ENCODE peak calls at places on chromosomes 13 and 19, in four cellular contexts. X is HepG2, S is K562, M is GM12878. V is an unnamed sample.

GRCh38 chr13:80363890-80364503 is 23.1 kb upstream of the SPRY2 start:
- DNase-seq in X (peak; percentile 18), S (peak; percentile 28), M (no peak), V (peak; percentile 57)

GRCh38 chr13:35342440-35342839 is 134.0 kb downstream of the MAB21L1 start:
- DNase-seq in X (no peak), S (no peak), M (no peak), V (no peak)

GRCh38 chr13:40916207-40916998 is 102.7 kb downstream of the ELF1 start:
- DNase-seq in X (no peak), S (no peak), M (no peak), V (no peak)

GRCh38 chr19:23395041-23395721 is at the start of gene ZNF91:
- DNase-seq in X (peak; percentile 98), S (peak; percentile 85), M (peak; percentile 85), V (no peak)

GRCh38 chr13:102212729-102213128 is 189.1 kb downstream of the FGF14 start:
- DNase-seq in X (no peak), S (no peak), M (no peak), V (no peak)

GRCh38 chr19:40339018-40339728 is 9.0 kb downstream of the C19orf47 start:
- DNase-seq in X (no peak), S (no peak), M (no peak), V (no peak)

GRCh38 chr13:25170554-25171107 is 1.5 kb downstream of the AMER2 start:
- DNase-seq in X (no peak), S (no peak), M (no peak), V (peak; percentile 20)

GRCh38 chr19:14048439-14049153 is 13.3 kb downstream of the PALM3 start:
- DNase-seq in X (peak; percentile 23), S (peak; percentile 77), M (no peak), V (peak; percentile 80)

GRCh38 chr13:28531195-28531955 is 36.4 kb upstream of the FLT1 start:
- DNase-seq in X (no peak), S (no peak), M (no peak), V (peak; percentile 61)

GRCh38 chr13:48585456-48585840 is 52.6 kb upstream of the RCBTB2 start:
- DNase-seq in X (peak; percentile 43), S (no peak), M (no peak), V (no peak)

GRCh38 chr13:111263566-111263965 is 56.9 kb upstream of the TEX29 start:
- DNase-seq in X (no peak), S (no peak), M (no peak), V (no peak)

GRCh38 chr13:108915634-108916497 is 286.5 kb downstream of the MYO16 start:
- DNase-seq in X (peak; percentile 91), S (peak; percentile 89), M (peak; percentile 52), V (peak; percentile 7)

GRCh38 chr13:92355213-92355612 is 871.4 kb upstream of the GPC6 start:
- DNase-seq in X (peak; percentile 10), S (peak; percentile 64), M (no peak), V (peak; percentile 64)

GRCh38 chr19:5655412-5655811 is 24.9 kb downstream of the MICOS13 start:
- DNase-seq in X (no peak), S (no peak), M (no peak), V (no peak)
- TF ChIP-seq BHLHE40 in X (no peak), S (no peak), M (no peak), V (no peak)

GRCh38 chr19:4539169-4539696 is 603 bp downstream of the LRG1 start:
- DNase-seq in X (no peak), S (no peak), M (no peak), V (no peak)

GRCh38 chr19:4541114-4541805 is 1.4 kb upstream of the LRG1 start:
- DNase-seq in X (no peak), S (no peak), M (no peak), V (no peak)

GRCh38 chr19:4538601-4538954 is 1.3 kb downstream of the LRG1 start:
- DNase-seq in X (no peak), S (no peak), M (no peak), V (no peak)

GRCh38 chr19:4537953-4538600 is 1.8 kb downstream of the LRG1 start:
- DNase-seq in X (no peak), S (peak; percentile 55), M (no peak), V (no peak)

GRCh38 chr19:4539697-4540581 is at the start of gene LRG1:
- DNase-seq in X (peak; percentile 86), S (peak; percentile 91), M (peak; percentile 30), V (no peak)
- TF ChIP-seq FOXM1 in X (no peak), S (no peak), M (no peak), V (no peak)

GRCh38 chr19:17985037-17985818 is 18.3 kb downstream of the KCNN1 start:
- DNase-seq in X (no peak), S (peak; percentile 79), M (no peak), V (no peak)
- TF ChIP-seq FOXK2 in X (no peak), S (no peak), M (no peak), V (no peak)

GRCh38 chr19:7926727-7927604 is 1.0 kb upstream of the CTXN1 start:
- DNase-seq in X (no peak), S (no peak), M (no peak), V (no peak)

GRCh38 chr19:7928334-7928706 is 2.4 kb upstream of the CTXN1 start:
- DNase-seq in X (no peak), S (no peak), M (no peak), V (no peak)

GRCh38 chr19:7928741-7929701 is 3.1 kb upstream of the CTXN1 start:
- DNase-seq in X (peak; percentile 53), S (peak; percentile 76), M (no peak), V (peak; percentile 47)

GRCh38 chr19:7926021-7926726 is at the start of gene CTXN1:
- DNase-seq in X (no peak), S (peak; percentile 80), M (no peak), V (peak; percentile 89)

DNA sequence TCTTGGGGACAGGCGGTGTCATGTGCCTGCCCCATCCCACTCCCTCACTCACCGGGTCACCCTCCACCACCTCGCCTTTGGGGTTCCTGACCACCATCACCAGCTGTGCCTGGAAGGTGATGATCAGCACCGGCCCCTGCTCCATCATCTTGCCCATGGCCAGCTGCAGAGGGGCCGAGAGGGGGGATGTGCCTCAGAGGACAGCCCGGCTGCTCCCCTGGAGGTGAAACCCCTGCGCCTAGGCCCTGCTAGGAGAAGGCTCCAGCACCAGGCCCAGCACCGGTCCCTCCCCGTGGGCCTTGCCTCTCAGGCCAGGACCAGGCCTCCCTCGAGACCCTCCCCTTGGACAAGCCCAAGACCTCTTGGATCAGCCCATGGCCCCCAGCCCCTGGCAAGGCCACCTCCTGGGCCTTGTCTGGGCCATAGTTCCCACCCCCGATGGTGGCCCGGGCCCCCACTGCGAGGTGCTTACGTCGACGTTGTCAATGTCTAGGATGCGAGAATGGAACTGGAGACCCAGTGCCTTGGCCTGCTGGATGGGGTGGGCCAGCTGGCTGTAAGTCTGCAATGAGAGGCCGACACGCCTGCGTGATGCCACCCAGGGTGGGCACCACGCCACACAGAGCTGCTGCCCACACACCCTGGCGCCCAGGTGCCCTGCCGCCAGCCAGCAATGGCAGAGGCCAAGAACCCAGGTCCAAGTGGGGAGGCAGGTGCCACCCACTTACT is 1.8 kb upstream of the CTXN1 start:
- DNase-seq in X (no peak), S (no peak), M (no peak), V (no peak)
- TF ChIP-seq BHLHE40 in X (no peak), S (no peak), M (no peak), V (no peak)

DNA sequence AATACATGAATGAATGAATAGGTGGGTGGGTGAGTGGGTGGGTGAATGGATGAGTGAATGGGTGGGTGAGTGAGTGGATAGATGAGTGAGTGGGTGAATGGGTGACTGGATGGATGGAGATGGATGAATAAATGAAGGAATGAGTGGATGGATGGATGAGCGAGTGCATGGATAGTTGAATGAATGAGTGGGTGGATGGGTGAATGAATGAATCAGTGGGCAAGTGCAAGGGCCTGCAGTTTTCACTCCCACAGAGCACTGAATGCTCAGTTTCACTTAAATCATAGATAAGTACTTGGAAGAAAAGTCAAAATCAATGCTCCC is 12.4 kb downstream of the GAS6 start:
- DNase-seq in X (no peak), S (no peak), M (no peak), V (no peak)
- TF ChIP-seq FOXM1 in X (no peak), S (no peak), M (no peak), V (no peak)

GRCh38 chr13:46726347-46726746 is 70.6 kb downstream of the ESD start:
- DNase-seq in X (no peak), S (no peak), M (no peak), V (no peak)

GRCh38 chr13:46717275-46717674 is 79.7 kb downstream of the ESD start:
- DNase-seq in X (peak; percentile 16), S (no peak), M (no peak), V (no peak)

GRCh38 chr13:46716821-46717220 is 80.1 kb downstream of the ESD start:
- DNase-seq in X (no peak), S (no peak), M (no peak), V (no peak)

GRCh38 chr13:46720189-46720588 is 76.8 kb downstream of the ESD start:
- DNase-seq in X (no peak), S (no peak), M (no peak), V (no peak)

DNA sequence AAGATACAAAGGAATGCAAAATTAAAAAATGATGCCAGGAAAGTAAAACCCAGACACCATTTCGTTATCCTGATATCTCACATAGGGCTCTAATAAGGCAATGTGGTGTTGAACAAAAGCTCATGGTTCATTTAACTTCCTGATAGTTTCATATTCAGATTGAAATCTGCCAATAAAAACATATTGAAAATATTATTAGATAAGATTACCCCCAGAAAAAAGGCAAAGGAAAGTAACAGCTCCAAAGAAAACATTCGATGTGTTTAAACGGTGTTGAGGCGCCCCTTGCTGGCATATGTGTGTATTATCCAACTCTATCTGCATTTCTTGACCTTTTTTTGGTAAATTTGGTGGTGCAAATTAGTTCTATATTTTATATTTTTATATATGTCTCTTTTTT is 75.9 kb downstream of the ESD start:
- DNase-seq in X (peak; percentile 33), S (peak; percentile 50), M (no peak), V (peak; percentile 39)
- TF ChIP-seq FOXK2 in X (no peak), S (no peak), M (no peak), V (no peak)

GRCh38 chr19:42423462-42424344 is 3.5 kb downstream of the LIPE start:
- DNase-seq in X (no peak), S (no peak), M (no peak), V (peak; percentile 82)
- TF ChIP-seq BHLHE40 in X (no peak), S (no peak), M (no peak), V (no peak)

GRCh38 chr19:33098023-33098652 is 17.2 kb downstream of the GPATCH1 start:
- DNase-seq in X (peak; percentile 76), S (no peak), M (no peak), V (no peak)
- TF ChIP-seq FOXM1 in X (no peak), S (no peak), M (no peak), V (no peak)

DNA sequence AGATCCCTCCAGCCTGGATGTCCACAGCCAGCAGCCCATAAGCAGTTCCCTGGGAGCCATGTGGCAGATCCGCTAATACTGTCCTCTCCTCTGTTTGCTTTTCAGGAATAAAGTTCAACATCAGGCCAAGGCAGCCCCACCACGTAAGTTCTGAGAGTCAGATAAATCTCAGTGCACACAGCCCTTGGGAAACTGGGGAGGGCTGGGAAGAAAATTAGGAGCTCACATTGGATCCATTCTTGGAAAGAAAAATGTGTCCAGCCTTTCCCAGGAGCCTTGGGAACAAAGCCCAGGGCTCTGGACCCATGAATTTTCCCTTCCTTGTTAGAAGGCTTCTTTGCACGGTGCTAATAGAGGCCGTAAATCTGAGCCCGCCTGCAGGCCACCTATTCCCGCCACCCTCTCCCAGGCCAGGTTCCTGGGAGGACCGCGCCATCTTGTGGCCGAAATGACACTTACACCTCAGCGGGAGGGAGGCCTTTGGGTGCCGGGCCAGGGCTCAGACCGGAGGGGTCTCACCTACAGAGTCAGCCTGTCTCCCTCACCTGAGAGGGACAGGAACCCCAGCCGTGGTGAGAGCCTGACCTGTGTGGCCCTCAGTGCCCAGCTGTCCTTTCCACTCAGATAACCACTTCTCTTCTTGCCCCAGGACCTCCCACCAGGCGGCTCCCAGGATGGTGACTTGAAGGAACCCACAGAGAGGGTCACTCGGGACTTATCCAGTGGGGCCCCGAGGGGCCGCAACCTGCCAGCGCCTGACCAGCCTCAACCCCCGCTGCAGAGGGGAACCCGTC is 25.2 kb upstream of the KCTD15 start:
- DNase-seq in X (peak; percentile 50), S (peak; percentile 82), M (no peak), V (peak; percentile 81)
- TF ChIP-seq FOXK2 in X (no peak), S (no peak), M (no peak), V (no peak)

V was measured in HEK293T.